ENCODE peak calls at places on chromosomes 4 and X, in six cellular contexts. F is germinal center; T is stimulated activated CD8-positive, alpha-beta memory T cell treated with anti-CD3 and anti-CD28 coated beads, Interleukin-4, amount 100 ng/mL, for 24 hours; B is AG20443; A is iPS-NIHi11; G is activated T-cell treated with anti-CD3 and anti-CD28 coated beads, Interleukin-2, amount 50 U/mL, for 1 hour. R is an unnamed sample.

GRCh38 chrX:106698693-106699092 is 27.8 kb upstream of the RNF128 start:
- DNase-seq in F (no peak), T (no peak), B (peak; percentile 52), A (no peak), G (no peak), R (peak; percentile 13)

GRCh38 chr4:4396628-4397440 is 9.9 kb downstream of the NSG1 start:
- DNase-seq in F (no peak), T (no peak), B (no peak), A (no peak), G (no peak), R (no peak)

GRCh38 chrX:147693511-147693910 is 218.2 kb upstream of the FMR1 start:
- DNase-seq in F (no peak), T (no peak), B (no peak), A (no peak), G (no peak), R (no peak)

GRCh38 chr4:146654976-146655761 is 16.5 kb downstream of the POU4F2 start:
- DNase-seq in F (no peak), T (no peak), B (peak; percentile 62), A (peak; percentile 60), G (no peak), R (peak; percentile 15)

GRCh38 chr4:156734965-156735895 is 236.4 kb downstream of the PDGFC start:
- DNase-seq in F (no peak), T (no peak), B (peak; percentile 8), A (no peak), G (no peak), R (no peak)

GRCh38 chr4:10058371-10058770 is 37.1 kb upstream of the SLC2A9 start:
- DNase-seq in F (no peak), T (no peak), B (no peak), A (no peak), G (no peak), R (no peak)

GRCh38 chr4:107951551-107951950 is 20.2 kb downstream of the CYP2U1 start:
- DNase-seq in F (no peak), T (no peak), B (peak; percentile 65), A (no peak), G (no peak), R (no peak)

GRCh38 chr4:101230806-101231426 is 116.4 kb downstream of the PPP3CA start:
- DNase-seq in F (no peak), T (no peak), B (no peak), A (no peak), G (no peak), R (no peak)

GRCh38 chr4:1405249-1405635 is 1.0 kb downstream of the NKX1-1 start:
- DNase-seq in F (no peak), T (no peak), B (no peak), A (no peak), G (no peak), R (no peak)

GRCh38 chr4:87109121-87109520 is 111.3 kb downstream of the KLHL8 start:
- DNase-seq in F (no peak), T (no peak), B (no peak), A (no peak), G (no peak), R (no peak)

GRCh38 chrX:78831523-78831922 is 84.0 kb downstream of the LPAR4 start:
- DNase-seq in F (no peak), T (no peak), B (no peak), A (no peak), G (no peak), R (no peak)

GRCh38 chrX:109890910-109891502 is 111.9 kb upstream of the TMEM164 start:
- DNase-seq in F (peak; percentile 47), T (peak; percentile 16), B (peak; percentile 72), A (peak; percentile 64), G (peak; percentile 52), R (peak; percentile 64)

GRCh38 chr4:139015269-139015947 is at the start of gene NOCT:
- DNase-seq in F (peak; percentile 92), T (peak; percentile 90), B (peak; percentile 92), A (peak; percentile 89), G (peak; percentile 91), R (peak; percentile 91)

GRCh38 chr4:11741190-11741652 is 312.5 kb upstream of the HS3ST1 start:
- DNase-seq in F (no peak), T (no peak), B (no peak), A (no peak), G (no peak), R (no peak)

GRCh38 chrX:54288277-54288676 is 69.6 kb downstream of the WNK3 start:
- DNase-seq in F (no peak), T (no peak), B (no peak), A (no peak), G (no peak), R (no peak)

GRCh38 chrX:23118890-23119527 is 119.2 kb downstream of the DDX53 start:
- DNase-seq in F (no peak), T (no peak), B (no peak), A (no peak), G (no peak), R (no peak)

GRCh38 chr4:150593996-150594395 is 12.0 kb downstream of the MAB21L2 start:
- DNase-seq in F (no peak), T (no peak), B (no peak), A (no peak), G (no peak), R (peak; percentile 23)

GRCh38 chr4:144831971-144832370 is 186.0 kb downstream of the HHIP start:
- DNase-seq in F (no peak), T (no peak), B (no peak), A (no peak), G (no peak), R (peak; percentile 13)

GRCh38 chrX:120125444-120125843 is 9.7 kb upstream of the RHOXF1 start:
- DNase-seq in F (no peak), T (no peak), B (peak; percentile 14), A (no peak), G (no peak), R (peak; percentile 2)

GRCh38 chr4:88900432-88900831 is 156.6 kb downstream of the FAM13A start:
- DNase-seq in F (no peak), T (no peak), B (no peak), A (no peak), G (no peak), R (peak; percentile 34)

GRCh38 chr4:127211377-127212268 is 421.1 kb upstream of the INTU start:
- DNase-seq in F (no peak), T (no peak), B (no peak), A (no peak), G (no peak), R (peak; percentile 14)

GRCh38 chrX:88135735-88136134 is 611.3 kb upstream of the CPXCR1 start:
- DNase-seq in F (no peak), T (no peak), B (no peak), A (no peak), G (no peak), R (peak; percentile 0)

GRCh38 chr4:23614284-23614892 is 275.5 kb downstream of the PPARGC1A start:
- DNase-seq in F (no peak), T (no peak), B (peak; percentile 10), A (peak; percentile 27), G (no peak), R (peak; percentile 57)

GRCh38 chr4:167020410-167020809 is 213.9 kb downstream of the SPOCK3 start:
- DNase-seq in F (no peak), T (no peak), B (no peak), A (peak; percentile 6), G (no peak), R (no peak)

GRCh38 chr4:106264331-106264728 is 51.7 kb downstream of the TBCK start:
- DNase-seq in F (no peak), T (no peak), B (no peak), A (no peak), G (no peak), R (no peak)

GRCh38 chr4:101791189-101791572 is 651 bp downstream of the BANK1 start:
- DNase-seq in F (peak; percentile 42), T (no peak), B (no peak), A (peak; percentile 34), G (no peak), R (no peak)

GRCh38 chrX:14546190-14546589 is 16.9 kb downstream of the GLRA2 start:
- DNase-seq in F (no peak), T (no peak), B (no peak), A (no peak), G (no peak), R (no peak)

GRCh38 chr4:76458829-76459228 is 23.8 kb downstream of the SHROOM3 start:
- DNase-seq in F (no peak), T (no peak), B (peak; percentile 31), A (peak; percentile 39), G (no peak), R (peak; percentile 56)

GRCh38 chr4:26110493-26110892 is 196.5 kb downstream of the SMIM20 start:
- DNase-seq in F (no peak), T (no peak), B (no peak), A (peak; percentile 20), G (no peak), R (no peak)

GRCh38 chrX:8688776-8689175 is 43.2 kb downstream of the ANOS1 start:
- DNase-seq in F (no peak), T (no peak), B (no peak), A (peak; percentile 20), G (no peak), R (no peak)

GRCh38 chr4:6773106-6773505 is 9.4 kb upstream of the KIAA0232 start:
- DNase-seq in F (no peak), T (no peak), B (no peak), A (no peak), G (no peak), R (peak; percentile 74)

GRCh38 chr4:177001271-177002175 is 208.8 kb upstream of the VEGFC start:
- DNase-seq in F (no peak), T (no peak), B (no peak), A (no peak), G (no peak), R (no peak)

R was measured in myocyte.